ENCODE peak calls at places on chromosomes 5 and 9, in four cellular contexts. One of them, this sample, is unnamed.

GRCh38 chr9:131402073-131402472 is 8.2 kb downstream of the PRRC2B start:
- DNase-seq in A549: no peak
- DNase-seq in Kasumi-1: no peak
- DNase-seq in RWPE1: no peak
- DNase-seq in this sample: no peak

GRCh38 chr9:135082536-135082935 is 4.9 kb upstream of the OLFM1 start:
- DNase-seq in A549: no peak
- DNase-seq in Kasumi-1: no peak
- DNase-seq in RWPE1: no peak
- DNase-seq in this sample: no peak

GRCh38 chr9:14343948-14344547 is 30.1 kb upstream of the NFIB start:
- DNase-seq in A549: no peak
- DNase-seq in Kasumi-1: no peak
- DNase-seq in RWPE1: no peak
- DNase-seq in this sample: no peak

GRCh38 chr9:113349434-113350337 is at the start of gene BSPRY:
- DNase-seq in A549: peak
- DNase-seq in Kasumi-1: peak
- DNase-seq in RWPE1: peak
- DNase-seq in this sample: no peak

GRCh38 chr5:57190593-57190992 is 16.7 kb downstream of the GPBP1 start:
- DNase-seq in A549: no peak
- DNase-seq in Kasumi-1: no peak
- DNase-seq in RWPE1: no peak
- DNase-seq in this sample: no peak

GRCh38 chr5:134560698-134561097 is 35.2 kb downstream of the JADE2 start:
- DNase-seq in A549: no peak
- DNase-seq in Kasumi-1: no peak
- DNase-seq in RWPE1: no peak
- DNase-seq in this sample: no peak

GRCh38 chr9:126127591-126127990 is 199.0 kb upstream of the MVB12B start:
- DNase-seq in A549: no peak
- DNase-seq in Kasumi-1: no peak
- DNase-seq in RWPE1: no peak
- DNase-seq in this sample: no peak

GRCh38 chr9:136541709-136542108 is 4.1 kb downstream of the NOTCH1 start:
- DNase-seq in A549: no peak
- DNase-seq in Kasumi-1: no peak
- DNase-seq in RWPE1: no peak
- DNase-seq in this sample: no peak

GRCh38 chr5:4022056-4022670 is 426.5 kb downstream of the IRX1 start:
- DNase-seq in A549: no peak
- DNase-seq in Kasumi-1: no peak
- DNase-seq in RWPE1: no peak
- DNase-seq in this sample: no peak

GRCh38 chr5:107592515-107592914 is 78.2 kb downstream of the EFNA5 start:
- DNase-seq in A549: no peak
- DNase-seq in Kasumi-1: no peak
- DNase-seq in RWPE1: no peak
- DNase-seq in this sample: no peak

This sample was measured in GF-D8.